ENCODE peak calls at places on chromosome 9, in nine cellular contexts. I, R, Y, N, U, C, O, F and X are unnamed samples.

GRCh38 chr9:126883636-126884035 is 23.2 kb downstream of the ZBTB34 start:
- DNase-seq in I (no peak), R (no peak), Y (no peak), N (no peak), U (no peak), C (no peak), O (peak; percentile 44), F (no peak), X (no peak)

GRCh38 chr9:755454-756381 is 85.8 kb upstream of the DMRT1 start:
- DNase-seq in I (no peak), R (no peak), Y (peak; percentile 96), N (peak; percentile 98), U (peak; percentile 77), C (peak; percentile 72), O (peak; percentile 97), F (no peak), X (no peak)

GRCh38 chr9:90961375-90961774 is 159.8 kb downstream of the SYK start:
- DNase-seq in I (no peak), R (no peak), Y (no peak), N (no peak), U (no peak), C (peak; percentile 23), O (no peak), F (no peak), X (no peak)

GRCh38 chr9:92029553-92029952 is 79.5 kb upstream of the ROR2 start:
- DNase-seq in I (no peak), R (no peak), Y (no peak), N (no peak), U (no peak), C (no peak), O (no peak), F (no peak), X (no peak)

GRCh38 chr9:83151627-83152137 is 88.7 kb upstream of the RASEF start:
- DNase-seq in I (no peak), R (no peak), Y (no peak), N (no peak), U (no peak), C (no peak), O (no peak), F (no peak), X (no peak)

GRCh38 chr9:23342296-23342695 is 483.7 kb downstream of the ELAVL2 start:
- DNase-seq in I (no peak), R (no peak), Y (no peak), N (no peak), U (no peak), C (no peak), O (no peak), F (no peak), X (no peak)

GRCh38 chr9:96875460-96876142 is 21.3 kb upstream of the ZNF782 start:
- DNase-seq in I (peak; percentile 59), R (no peak), Y (peak; percentile 77), N (peak; percentile 96), U (no peak), C (peak; percentile 88), O (peak; percentile 55), F (no peak), X (no peak)

GRCh38 chr9:69758981-69759477 is 782 bp downstream of the PTAR1 start:
- DNase-seq in I (no peak), R (no peak), Y (peak; percentile 23), N (peak; percentile 23), U (no peak), C (peak; percentile 26), O (no peak), F (no peak), X (no peak)

GRCh38 chr9:14479187-14479586 is 165.2 kb upstream of the NFIB start:
- DNase-seq in I (no peak), R (no peak), Y (no peak), N (no peak), U (no peak), C (no peak), O (no peak), F (no peak), X (no peak)

GRCh38 chr9:126472446-126472845 is 141.3 kb upstream of the LMX1B start:
- DNase-seq in I (no peak), R (no peak), Y (no peak), N (no peak), U (no peak), C (no peak), O (no peak), F (no peak), X (no peak)

GRCh38 chr9:116978155-116978554 is 291.1 kb downstream of the TRIM32 start:
- DNase-seq in I (no peak), R (no peak), Y (no peak), N (no peak), U (no peak), C (no peak), O (no peak), F (no peak), X (no peak)

GRCh38 chr9:127131871-127132270 is 9.4 kb upstream of the ANGPTL2 start:
- DNase-seq in I (no peak), R (no peak), Y (peak; percentile 89), N (no peak), U (peak; percentile 73), C (no peak), O (no peak), F (no peak), X (no peak)